ENCODE peak calls at places on chromosomes 13 and 19, in eight cellular contexts. One of them, this sample, is unnamed.

GRCh38 chr19:40262422-40262821 is 22.7 kb downstream of the AKT2 start:
- DNase-seq in BE2C: no peak
- DNase-seq in ovary: no peak
- DNase-seq in Peyer's patch: no peak
- DNase-seq in cardiac fibroblast: no peak
- DNase-seq in ascending aorta: no peak
- DNase-seq in breast epithelium: no peak
- DNase-seq in HCT116: no peak
- DNase-seq in this sample: no peak

GRCh38 chr19:7191946-7192691 is 102.1 kb downstream of the INSR start:
- DNase-seq in BE2C: no peak
- DNase-seq in ovary: no peak
- DNase-seq in Peyer's patch: no peak
- DNase-seq in cardiac fibroblast: no peak
- DNase-seq in ascending aorta: no peak
- DNase-seq in breast epithelium: no peak
- DNase-seq in HCT116: no peak
- DNase-seq in this sample: peak

GRCh38 chr13:59358014-59358413 is 805.7 kb downstream of the DIAPH3 start:
- DNase-seq in BE2C: no peak
- DNase-seq in ovary: no peak
- DNase-seq in Peyer's patch: no peak
- DNase-seq in cardiac fibroblast: no peak
- DNase-seq in ascending aorta: no peak
- DNase-seq in breast epithelium: no peak
- DNase-seq in HCT116: no peak
- DNase-seq in this sample: no peak

GRCh38 chr19:2268480-2268830 is 12.2 kb upstream of the JSRP1 start:
- DNase-seq in BE2C: no peak
- DNase-seq in ovary: no peak
- DNase-seq in Peyer's patch: no peak
- DNase-seq in cardiac fibroblast: no peak
- DNase-seq in ascending aorta: no peak
- DNase-seq in breast epithelium: no peak
- DNase-seq in HCT116: no peak
- DNase-seq in this sample: no peak

GRCh38 chr13:24692541-24692940 is 12.3 kb downstream of the ATP12A start:
- DNase-seq in BE2C: no peak
- DNase-seq in ovary: no peak
- DNase-seq in Peyer's patch: no peak
- DNase-seq in cardiac fibroblast: peak
- DNase-seq in ascending aorta: peak
- DNase-seq in breast epithelium: no peak
- DNase-seq in HCT116: no peak
- DNase-seq in this sample: peak

GRCh38 chr13:64877176-64877575 is 2353.0 kb downstream of the PCDH9 start:
- DNase-seq in BE2C: no peak
- DNase-seq in ovary: no peak
- DNase-seq in Peyer's patch: no peak
- DNase-seq in cardiac fibroblast: no peak
- DNase-seq in ascending aorta: no peak
- DNase-seq in breast epithelium: no peak
- DNase-seq in HCT116: no peak
- DNase-seq in this sample: no peak

GRCh38 chr13:27160657-27161174 is 10.9 kb downstream of the USP12 start:
- DNase-seq in BE2C: no peak
- DNase-seq in ovary: no peak
- DNase-seq in Peyer's patch: no peak
- DNase-seq in cardiac fibroblast: no peak
- DNase-seq in ascending aorta: no peak
- DNase-seq in breast epithelium: no peak
- DNase-seq in HCT116: no peak
- DNase-seq in this sample: no peak

GRCh38 chr19:51535535-51535934 is 4.1 kb upstream of the SIGLEC6 start:
- DNase-seq in BE2C: no peak
- DNase-seq in ovary: no peak
- DNase-seq in Peyer's patch: no peak
- DNase-seq in cardiac fibroblast: no peak
- DNase-seq in ascending aorta: no peak
- DNase-seq in breast epithelium: no peak
- DNase-seq in HCT116: no peak
- DNase-seq in this sample: no peak

GRCh38 chr19:3576696-3577443 is 4.1 kb downstream of the HMG20B start:
- DNase-seq in BE2C: peak
- DNase-seq in ovary: peak
- DNase-seq in Peyer's patch: peak
- DNase-seq in cardiac fibroblast: peak
- DNase-seq in ascending aorta: no peak
- DNase-seq in breast epithelium: no peak
- DNase-seq in HCT116: no peak
- DNase-seq in this sample: peak

GRCh38 chr13:101706651-101707050 is 254.2 kb downstream of the ITGBL1 start:
- DNase-seq in BE2C: no peak
- DNase-seq in ovary: no peak
- DNase-seq in Peyer's patch: no peak
- DNase-seq in cardiac fibroblast: peak
- DNase-seq in ascending aorta: no peak
- DNase-seq in breast epithelium: no peak
- DNase-seq in HCT116: no peak
- DNase-seq in this sample: peak

GRCh38 chr19:1556639-1557070 is 11.5 kb downstream of the MEX3D start:
- DNase-seq in BE2C: no peak
- DNase-seq in ovary: no peak
- DNase-seq in Peyer's patch: no peak
- DNase-seq in cardiac fibroblast: no peak
- DNase-seq in ascending aorta: no peak
- DNase-seq in breast epithelium: no peak
- DNase-seq in HCT116: no peak
- DNase-seq in this sample: no peak

GRCh38 chr13:83162493-83162892 is 719.8 kb downstream of the SLITRK1 start:
- DNase-seq in BE2C: no peak
- DNase-seq in ovary: no peak
- DNase-seq in Peyer's patch: no peak
- DNase-seq in cardiac fibroblast: peak
- DNase-seq in ascending aorta: no peak
- DNase-seq in breast epithelium: no peak
- DNase-seq in HCT116: no peak
- DNase-seq in this sample: no peak

GRCh38 chr19:53333466-53334449 is at the start of gene ZNF845:
- DNase-seq in BE2C: peak
- DNase-seq in ovary: peak
- DNase-seq in Peyer's patch: peak
- DNase-seq in cardiac fibroblast: peak
- DNase-seq in ascending aorta: peak
- DNase-seq in breast epithelium: peak
- DNase-seq in HCT116: peak
- DNase-seq in this sample: peak

GRCh38 chr19:9906475-9907087 is 29.7 kb downstream of the OLFM2 start:
- DNase-seq in BE2C: no peak
- DNase-seq in ovary: no peak
- DNase-seq in Peyer's patch: no peak
- DNase-seq in cardiac fibroblast: no peak
- DNase-seq in ascending aorta: no peak
- DNase-seq in breast epithelium: no peak
- DNase-seq in HCT116: no peak
- DNase-seq in this sample: no peak

GRCh38 chr19:56837892-56838679 is 2.4 kb downstream of the PEG3 start:
- DNase-seq in BE2C: peak
- DNase-seq in ovary: peak
- DNase-seq in Peyer's patch: no peak
- DNase-seq in cardiac fibroblast: no peak
- DNase-seq in ascending aorta: peak
- DNase-seq in breast epithelium: peak
- DNase-seq in HCT116: no peak
- DNase-seq in this sample: no peak

GRCh38 chr19:56838680-56838929 is 1.9 kb downstream of the PEG3 start:
- DNase-seq in BE2C: no peak
- DNase-seq in ovary: no peak
- DNase-seq in Peyer's patch: no peak
- DNase-seq in cardiac fibroblast: no peak
- DNase-seq in ascending aorta: no peak
- DNase-seq in breast epithelium: no peak
- DNase-seq in HCT116: no peak
- DNase-seq in this sample: no peak

GRCh38 chr19:56836059-56836458 is 4.5 kb downstream of the PEG3 start:
- DNase-seq in BE2C: no peak
- DNase-seq in ovary: no peak
- DNase-seq in Peyer's patch: no peak
- DNase-seq in cardiac fibroblast: no peak
- DNase-seq in ascending aorta: no peak
- DNase-seq in breast epithelium: no peak
- DNase-seq in HCT116: no peak
- DNase-seq in this sample: no peak

GRCh38 chr19:56837004-56837403 is 3.5 kb downstream of the PEG3 start:
- DNase-seq in BE2C: no peak
- DNase-seq in ovary: peak
- DNase-seq in Peyer's patch: no peak
- DNase-seq in cardiac fibroblast: no peak
- DNase-seq in ascending aorta: no peak
- DNase-seq in breast epithelium: no peak
- DNase-seq in HCT116: no peak
- DNase-seq in this sample: no peak

GRCh38 chr19:56837492-56837891 is 3.0 kb downstream of the PEG3 start:
- DNase-seq in BE2C: peak
- DNase-seq in ovary: peak
- DNase-seq in Peyer's patch: no peak
- DNase-seq in cardiac fibroblast: no peak
- DNase-seq in ascending aorta: peak
- DNase-seq in breast epithelium: peak
- DNase-seq in HCT116: no peak
- DNase-seq in this sample: no peak
- H3K4me3 ChIP-seq in BE2C: no peak
- H3K4me3 ChIP-seq in ovary: peak
- H3K4me3 ChIP-seq in Peyer's patch: peak
- H3K4me3 ChIP-seq in cardiac fibroblast: no peak
- H3K4me3 ChIP-seq in ascending aorta: peak
- H3K4me3 ChIP-seq in breast epithelium: peak
- H3K4me3 ChIP-seq in HCT116: no peak
- H3K4me3 ChIP-seq in this sample: no peak

GRCh38 chr19:17346109-17346671 is 8.8 kb downstream of the GTPBP3 start:
- DNase-seq in BE2C: peak
- DNase-seq in ovary: peak
- DNase-seq in Peyer's patch: peak
- DNase-seq in cardiac fibroblast: peak
- DNase-seq in ascending aorta: peak
- DNase-seq in breast epithelium: peak
- DNase-seq in HCT116: peak
- DNase-seq in this sample: peak
- H3K4me3 ChIP-seq in BE2C: no peak
- H3K4me3 ChIP-seq in ovary: no peak
- H3K4me3 ChIP-seq in Peyer's patch: no peak
- H3K4me3 ChIP-seq in cardiac fibroblast: no peak
- H3K4me3 ChIP-seq in ascending aorta: no peak
- H3K4me3 ChIP-seq in breast epithelium: no peak
- H3K4me3 ChIP-seq in HCT116: no peak
- H3K4me3 ChIP-seq in this sample: no peak

GRCh38 chr19:18389736-18390074 is 3.7 kb downstream of the GDF15 start:
- DNase-seq in BE2C: no peak
- DNase-seq in ovary: no peak
- DNase-seq in Peyer's patch: no peak
- DNase-seq in cardiac fibroblast: no peak
- DNase-seq in ascending aorta: no peak
- DNase-seq in breast epithelium: no peak
- DNase-seq in HCT116: no peak
- DNase-seq in this sample: no peak

GRCh38 chr19:18390075-18390909 is 4.3 kb downstream of the GDF15 start:
- DNase-seq in BE2C: no peak
- DNase-seq in ovary: no peak
- DNase-seq in Peyer's patch: no peak
- DNase-seq in cardiac fibroblast: peak
- DNase-seq in ascending aorta: no peak
- DNase-seq in breast epithelium: no peak
- DNase-seq in HCT116: no peak
- DNase-seq in this sample: no peak

GRCh38 chr19:18388328-18389094 is 2.6 kb downstream of the GDF15 start:
- DNase-seq in BE2C: peak
- DNase-seq in ovary: peak
- DNase-seq in Peyer's patch: peak
- DNase-seq in cardiac fibroblast: peak
- DNase-seq in ascending aorta: peak
- DNase-seq in breast epithelium: peak
- DNase-seq in HCT116: no peak
- DNase-seq in this sample: peak

GRCh38 chr19:18387395-18387794 is 1.4 kb downstream of the GDF15 start:
- DNase-seq in BE2C: no peak
- DNase-seq in ovary: no peak
- DNase-seq in Peyer's patch: no peak
- DNase-seq in cardiac fibroblast: no peak
- DNase-seq in ascending aorta: no peak
- DNase-seq in breast epithelium: no peak
- DNase-seq in HCT116: no peak
- DNase-seq in this sample: no peak

DNA sequence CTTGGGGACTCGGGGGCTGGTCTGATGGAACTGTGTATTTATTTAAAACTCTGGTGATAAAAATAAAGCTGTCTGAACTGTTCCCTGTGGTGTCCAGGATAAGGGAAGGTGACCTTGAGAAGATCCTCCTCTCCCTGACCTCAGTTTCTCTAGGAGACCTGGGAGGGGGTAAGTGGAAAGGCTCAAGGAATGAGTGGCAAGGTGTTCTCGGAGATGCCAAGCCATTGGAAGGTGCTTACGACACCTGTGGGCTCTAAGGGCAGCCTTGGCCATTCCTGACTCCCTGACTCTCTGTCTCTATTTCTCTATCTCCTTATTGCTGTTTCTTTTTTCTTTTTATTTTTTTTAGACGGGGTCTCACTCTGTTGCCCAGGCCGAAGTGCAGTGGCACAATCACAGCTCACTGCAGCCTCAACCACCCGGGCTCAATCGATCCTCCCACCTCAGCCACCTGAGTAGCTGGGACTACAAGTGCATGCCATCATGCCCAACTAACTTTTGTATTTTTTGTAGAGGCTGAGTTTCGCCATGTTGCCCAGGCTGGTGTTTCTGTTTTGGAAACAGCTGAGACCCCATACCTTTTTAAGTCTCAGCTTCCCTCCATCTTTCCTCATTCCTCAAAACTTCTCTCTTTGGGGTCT is 3.3 kb downstream of the GDF15 start:
- DNase-seq in BE2C: no peak
- DNase-seq in ovary: no peak
- DNase-seq in Peyer's patch: no peak
- DNase-seq in cardiac fibroblast: no peak
- DNase-seq in ascending aorta: no peak
- DNase-seq in breast epithelium: no peak
- DNase-seq in HCT116: no peak
- DNase-seq in this sample: no peak
- H3K4me3 ChIP-seq in BE2C: no peak
- H3K4me3 ChIP-seq in ovary: no peak
- H3K4me3 ChIP-seq in Peyer's patch: peak
- H3K4me3 ChIP-seq in cardiac fibroblast: peak
- H3K4me3 ChIP-seq in ascending aorta: peak
- H3K4me3 ChIP-seq in breast epithelium: no peak
- H3K4me3 ChIP-seq in HCT116: no peak
- H3K4me3 ChIP-seq in this sample: no peak

DNA sequence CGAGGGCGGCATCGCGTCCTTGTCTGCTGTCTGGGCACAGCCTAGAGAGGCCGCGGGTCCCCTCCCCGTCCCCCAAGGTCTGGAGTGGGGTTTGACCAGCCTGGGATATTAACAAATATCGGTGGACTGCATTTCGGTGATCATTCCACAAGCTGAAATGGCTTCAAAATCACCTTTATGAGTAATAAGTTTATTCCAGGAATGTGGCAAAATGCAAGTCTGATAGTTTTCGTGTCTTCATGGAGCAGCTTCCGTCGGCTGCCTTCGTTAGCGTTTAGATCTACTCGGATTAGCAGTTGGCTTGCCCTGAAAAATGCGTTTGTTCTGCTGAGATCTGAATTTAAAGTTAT is 1.1 kb upstream of the GJA3 start:
- DNase-seq in BE2C: no peak
- DNase-seq in ovary: no peak
- DNase-seq in Peyer's patch: no peak
- DNase-seq in cardiac fibroblast: peak
- DNase-seq in ascending aorta: no peak
- DNase-seq in breast epithelium: no peak
- DNase-seq in HCT116: no peak
- DNase-seq in this sample: no peak
- H3K4me3 ChIP-seq in BE2C: no peak
- H3K4me3 ChIP-seq in ovary: no peak
- H3K4me3 ChIP-seq in Peyer's patch: no peak
- H3K4me3 ChIP-seq in cardiac fibroblast: no peak
- H3K4me3 ChIP-seq in ascending aorta: peak
- H3K4me3 ChIP-seq in breast epithelium: no peak
- H3K4me3 ChIP-seq in HCT116: peak
- H3K4me3 ChIP-seq in this sample: no peak